ENCODE peak calls at places on chromosomes 4 and X, in seven cellular contexts. D is hepatocyte; U is stimulated activated naive CD8-positive, alpha-beta T cell treated with anti-CD3 and anti-CD28 coated beads, Interleukin-15, amount 100 ng/mL, for 72 hours; R is stimulated activated CD4-positive, alpha-beta T cell treated with anti-CD3 and anti-CD28 coated beads, Interleukin-15, amount 100 ng/mL, for 1 hour; H is activated T-cell treated with anti-CD3 and anti-CD28 coated beads for 1 hour; F is heart right ventricle; K is fibroblast of gingiva. C is an unnamed sample.

GRCh38 chr4:117376700-117377099 is 291.3 kb upstream of the TRAM1L1 start:
- DNase-seq in U (no peak), K (no peak), H (no peak), D (no peak), R (no peak), F (no peak), C (no peak)

GRCh38 chr4:14022428-14022827 is 394.9 kb upstream of the BOD1L1 start:
- DNase-seq in K (peak; percentile 4), D (no peak), H (no peak), U (no peak), R (no peak), F (no peak), C (no peak)

GRCh38 chrX:3712080-3712869 is 1.2 kb downstream of the PRKX start:
- DNase-seq in R (no peak), H (no peak), K (peak; percentile 40), F (peak; percentile 30), U (no peak), D (peak; percentile 21), C (no peak)

GRCh38 chr4:14110407-14110806 is 482.9 kb upstream of the BOD1L1 start:
- DNase-seq in R (no peak), D (no peak), U (no peak), F (no peak), K (peak; percentile 48), H (no peak), C (no peak)

GRCh38 chrX:150869450-150869849 is 29.0 kb downstream of the CD99L2 start:
- DNase-seq in U (no peak), R (no peak), K (no peak), H (no peak), D (no peak), F (peak; percentile 3), C (no peak)

GRCh38 chr4:100299019-100299418 is 108.8 kb upstream of the DDIT4L start:
- DNase-seq in F (peak; percentile 42), R (no peak), H (no peak), U (no peak), K (peak; percentile 97), D (peak; percentile 52), C (no peak)

GRCh38 chr4:76342191-76342590 is 35.7 kb downstream of the STBD1 start:
- DNase-seq in D (no peak), F (no peak), R (no peak), K (no peak), U (no peak), H (no peak), C (no peak)

GRCh38 chr4:94758141-94758699 is 465 bp downstream of the BMPR1B start:
- DNase-seq in U (peak; percentile 10), F (no peak), R (no peak), H (no peak), K (no peak), D (peak; percentile 54), C (no peak)

GRCh38 chr4:88985088-88985779 is 71.8 kb downstream of the FAM13A start:
- DNase-seq in R (no peak), H (no peak), F (no peak), D (no peak), K (peak; percentile 84), U (no peak), C (no peak)

GRCh38 chr4:118968006-118968405 is 79.4 kb downstream of the SYNPO2 start:
- DNase-seq in F (peak; percentile 58), H (no peak), D (peak; percentile 51), R (no peak), U (peak; percentile 8), K (peak; percentile 95), C (no peak)

GRCh38 chr4:72418458-72418857 is 150.6 kb downstream of the ADAMTS3 start:
- DNase-seq in F (peak; percentile 45), D (peak; percentile 40), U (no peak), H (no peak), R (no peak), K (peak; percentile 82), C (no peak)

GRCh38 chr4:105417624-105418023 is 56.2 kb downstream of the PPA2 start:
- DNase-seq in F (no peak), R (no peak), U (no peak), H (no peak), D (peak; percentile 25), K (no peak), C (no peak)

GRCh38 chr4:18536420-18536819 is 514.9 kb upstream of the LCORL start:
- DNase-seq in R (no peak), D (no peak), U (no peak), H (no peak), K (no peak), F (no peak), C (no peak)